ENCODE peak calls at places on chromosomes 1 and 21, in four cellular contexts. O, I, D and L are unnamed samples.

GRCh38 chr1:246068113-246068512 is 439.0 kb downstream of the SMYD3 start:
- DNase-seq in O (no peak), I (no peak), D (no peak), L (no peak)

GRCh38 chr1:176560681-176561080 is 97.7 kb downstream of the PAPPA2 start:
- DNase-seq in O (no peak), I (no peak), D (no peak), L (peak; percentile 72)

GRCh38 chr21:24076179-24076578 is 1531.1 kb downstream of the MRPL39 start:
- DNase-seq in O (no peak), I (no peak), D (no peak), L (no peak)

GRCh38 chr1:169161512-169162194 is 55.2 kb downstream of the ATP1B1 start:
- DNase-seq in O (no peak), I (no peak), D (no peak), L (no peak)

GRCh38 chr1:219476116-219476515 is 136.8 kb downstream of the ZC3H11B start:
- DNase-seq in O (no peak), I (no peak), D (no peak), L (no peak)

GRCh38 chr1:207025144-207025880 is 7.2 kb downstream of the C1orf116 start:
- DNase-seq in O (peak; percentile 20), I (peak; percentile 82), D (peak; percentile 65), L (peak; percentile 73)

GRCh38 chr1:7172804-7173203 is 387.6 kb downstream of the CAMTA1 start:
- DNase-seq in O (no peak), I (no peak), D (no peak), L (no peak)

GRCh38 chr1:10900265-10900651 is 103.8 kb upstream of the CASZ1 start:
- DNase-seq in O (no peak), I (no peak), D (no peak), L (no peak)

GRCh38 chr1:196873385-196873784 is 14.5 kb upstream of the CFHR4 start:
- DNase-seq in O (no peak), I (no peak), D (no peak), L (no peak)

GRCh38 chr1:228182296-228183030 is 16.9 kb downstream of the IBA57 start:
- DNase-seq in O (no peak), I (no peak), D (no peak), L (no peak)

GRCh38 chr1:169739980-169740379 is 6.1 kb upstream of the SELE start:
- DNase-seq in O (peak; percentile 25), I (no peak), D (no peak), L (no peak)

GRCh38 chr1:62530516-62531154 is 66.7 kb upstream of the ANGPTL3 start:
- DNase-seq in O (peak; percentile 11), I (peak; percentile 87), D (peak; percentile 86), L (peak; percentile 39)

GRCh38 chr1:8082945-8083344 is 56.8 kb upstream of the ERRFI1 start:
- DNase-seq in O (no peak), I (no peak), D (no peak), L (peak; percentile 94)

GRCh38 chr1:19616489-19616888 is 27.6 kb upstream of the NBL1 start:
- DNase-seq in O (no peak), I (no peak), D (no peak), L (peak; percentile 66)

GRCh38 chr1:70487471-70487840 is 76.4 kb downstream of the CTH start:
- DNase-seq in O (no peak), I (no peak), D (no peak), L (no peak)

GRCh38 chr1:72649974-72650373 is 367.6 kb upstream of the NEGR1 start:
- DNase-seq in O (no peak), I (no peak), D (no peak), L (peak; percentile 24)

GRCh38 chr1:245091818-245092637 is 62.8 kb upstream of the KIF26B start:
- DNase-seq in O (peak; percentile 48), I (peak; percentile 92), D (no peak), L (peak; percentile 95)

GRCh38 chr1:23394664-23395063 is 25.0 kb upstream of the ZNF436 start:
- DNase-seq in O (peak; percentile 86), I (peak; percentile 90), D (peak; percentile 60), L (peak; percentile 96)

GRCh38 chr1:58442114-58442513 is 104.4 kb downstream of the OMA1 start:
- DNase-seq in O (no peak), I (no peak), D (no peak), L (peak; percentile 64)

GRCh38 chr1:156444407-156445001 is 56.1 kb downstream of the MEF2D start:
- DNase-seq in O (no peak), I (no peak), D (peak; percentile 89), L (no peak)

GRCh38 chr1:237877628-237878027 is 13.1 kb downstream of the ZP4 start:
- DNase-seq in O (no peak), I (no peak), D (no peak), L (no peak)

GRCh38 chr1:25690396-25690956 is 73.9 kb downstream of the MAN1C1 start:
- DNase-seq in O (no peak), I (no peak), D (no peak), L (no peak)

GRCh38 chr1:25694591-25695007 is 78.0 kb downstream of the MAN1C1 start:
- DNase-seq in O (no peak), I (no peak), D (peak; percentile 44), L (no peak)

GRCh38 chr1:25694167-25694566 is 77.6 kb downstream of the MAN1C1 start:
- DNase-seq in O (no peak), I (peak; percentile 74), D (no peak), L (peak; percentile 92)

GRCh38 chr1:25691211-25691610 is 74.6 kb downstream of the MAN1C1 start:
- DNase-seq in O (no peak), I (no peak), D (no peak), L (no peak)

DNA sequence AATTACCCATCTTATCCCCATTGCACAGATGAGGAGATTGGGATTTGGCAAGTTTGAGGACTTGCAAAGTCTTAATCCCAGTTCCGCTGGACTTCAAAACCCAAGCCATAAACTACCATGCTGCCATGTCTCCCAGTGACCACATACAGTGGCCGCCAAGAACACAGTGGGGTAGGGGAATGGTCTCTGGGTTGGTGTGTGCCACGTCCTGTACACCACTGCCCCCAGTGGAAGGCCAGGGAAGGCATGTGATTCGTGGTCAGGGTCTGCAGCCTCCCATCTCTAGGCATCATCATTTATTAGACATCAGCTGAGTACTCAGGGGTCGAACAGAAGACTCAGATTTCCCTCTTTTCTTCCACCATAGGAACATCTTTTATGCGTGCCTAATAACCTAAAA is 76.0 kb downstream of the MAN1C1 start:
- DNase-seq in O (no peak), I (no peak), D (peak; percentile 70), L (no peak)
- TF ChIP-seq CTCF in O (no peak), I (peak; percentile 25), D (peak; percentile 64), L (peak; percentile 34)

DNA sequence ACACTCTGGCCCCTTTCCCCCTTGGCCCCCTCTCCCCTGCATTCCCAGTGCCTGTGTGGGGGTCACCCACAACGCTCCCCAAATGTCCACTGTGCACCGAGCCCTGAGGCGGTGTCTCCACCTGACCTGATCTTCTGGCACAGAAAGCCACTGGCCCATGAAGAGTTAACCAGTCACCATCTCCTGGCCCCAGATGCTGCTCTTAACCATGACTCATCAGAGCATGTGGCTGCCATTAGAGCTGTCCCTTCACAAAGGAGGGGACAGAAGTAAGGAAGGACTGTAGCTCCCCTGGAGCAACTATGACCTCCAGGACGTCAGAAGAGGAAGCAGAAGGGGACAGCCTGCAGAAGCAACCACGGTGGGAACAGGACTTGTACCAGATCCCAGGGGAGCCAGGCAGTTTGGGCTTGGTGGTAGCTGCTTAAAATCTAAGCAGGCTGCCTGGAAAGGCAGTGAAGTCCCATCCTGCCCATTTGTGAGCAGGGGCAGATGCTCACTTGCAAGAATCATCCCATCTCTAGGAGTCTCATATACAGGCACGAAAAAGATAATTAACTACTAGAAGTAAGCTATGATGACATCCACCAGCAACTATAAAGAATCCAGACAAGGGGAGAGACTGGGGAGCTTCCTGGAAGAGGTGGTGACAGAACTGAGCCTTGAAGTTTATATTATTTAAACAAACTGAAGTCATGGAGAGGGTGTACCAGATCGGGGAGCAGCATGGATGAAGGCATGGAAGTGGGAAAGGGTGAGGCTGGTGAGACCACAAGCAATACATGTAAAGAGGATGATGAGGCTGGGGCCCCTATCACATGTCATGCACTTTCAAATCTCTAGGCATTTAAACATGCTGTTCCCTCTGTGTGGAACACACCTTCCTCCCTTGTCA is 1.1 kb upstream of the TTC39A start:
- DNase-seq in O (peak; percentile 30), I (peak; percentile 83), D (peak; percentile 60), L (peak; percentile 48)
- H3K4me3 ChIP-seq in O (peak overlapping the region; percentile 29), I (peak overlapping the region; percentile 72), D (peak overlapping the region; percentile 83), L (no peak overlapping the region)

DNA sequence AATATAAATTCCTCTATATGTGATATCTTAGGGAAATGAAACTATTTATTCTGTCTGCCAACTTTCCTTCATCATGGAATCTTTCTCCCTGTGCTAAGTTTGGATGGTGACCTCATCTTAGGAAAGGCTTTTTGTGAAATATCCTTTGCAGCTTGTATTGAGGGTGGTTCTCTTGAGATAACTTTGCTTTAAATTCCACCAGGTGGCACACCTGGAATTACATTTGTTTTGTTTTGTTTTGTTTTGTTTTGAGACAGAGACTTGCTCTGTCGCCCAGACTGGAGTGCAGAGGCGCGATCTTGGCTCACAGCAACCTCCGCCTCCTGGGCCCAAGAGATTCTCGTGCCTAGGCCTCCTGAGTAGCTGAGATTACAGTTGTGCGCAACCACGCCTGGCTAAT is 7.6 kb upstream of the CD1A start:
- DNase-seq in O (no peak), I (no peak), D (peak; percentile 20), L (no peak)
- TF ChIP-seq CTCF in O (no peak), I (no peak), D (peak; percentile 39), L (no peak)

GRCh38 chr1:205300149-205300548 is 21.4 kb downstream of the NUAK2 start:
- DNase-seq in O (no peak), I (no peak), D (no peak), L (no peak)

GRCh38 chr1:205303247-205303888 is 18.2 kb downstream of the NUAK2 start:
- DNase-seq in O (no peak), I (no peak), D (no peak), L (no peak)

GRCh38 chr1:205304046-205304694 is 17.4 kb downstream of the NUAK2 start:
- DNase-seq in O (no peak), I (no peak), D (no peak), L (no peak)

GRCh38 chr1:205301842-205302588 is 19.5 kb downstream of the NUAK2 start:
- DNase-seq in O (no peak), I (no peak), D (no peak), L (peak; percentile 54)

GRCh38 chr1:205301220-205301821 is 20.2 kb downstream of the NUAK2 start:
- DNase-seq in O (no peak), I (no peak), D (peak; percentile 100), L (peak; percentile 97)
- H3K4me3 ChIP-seq in O (no peak overlapping the region), I (no peak overlapping the region), D (peak overlapping the region; percentile 32), L (no peak overlapping the region)